ENCODE peak calls at places on chromosomes 12 and 14, in four cellular contexts. Y, E, B and N are unnamed samples.

GRCh38 chr12:102169922-102170698 is 27.5 kb downstream of the PMCH start:
- DNase-seq in B (no peak), Y (no peak), E (no peak), N (peak)

GRCh38 chr12:83040991-83041390 is 354.3 kb downstream of the TMTC2 start:
- DNase-seq in E (no peak), B (no peak), Y (no peak), N (no peak)

GRCh38 chr14:104972301-104973211 is 5.6 kb downstream of the AHNAK2 start:
- DNase-seq in B (no peak), E (peak), Y (peak), N (no peak)

GRCh38 chr12:25130741-25131188 is 64.2 kb downstream of the DNAI7 start:
- DNase-seq in Y (no peak), B (peak), E (no peak), N (no peak)

GRCh38 chr12:14988035-14988434 is 15.2 kb downstream of the PDE6H start:
- DNase-seq in E (no peak), Y (no peak), B (no peak), N (no peak)

GRCh38 chr12:92743026-92743425 is 40.2 kb downstream of the PLEKHG7 start:
- DNase-seq in Y (no peak), E (no peak), B (no peak), N (no peak)

GRCh38 chr12:43655586-43655985 is 103.0 kb downstream of the PUS7L start:
- DNase-seq in B (no peak), E (no peak), Y (no peak), N (no peak)

GRCh38 chr12:51958542-51958941 is 7.0 kb downstream of the ACVR1B start:
- DNase-seq in E (no peak), B (no peak), Y (no peak), N (no peak)

GRCh38 chr14:37824936-37825698 is 229.7 kb downstream of the TTC6 start:
- DNase-seq in Y (no peak), B (no peak), E (no peak), N (no peak)

GRCh38 chr12:109304485-109304884 is 4.6 kb downstream of the FOXN4 start:
- DNase-seq in B (no peak), E (no peak), Y (no peak), N (no peak)

GRCh38 chr12:109305547-109305946 is 3.5 kb downstream of the FOXN4 start:
- DNase-seq in E (no peak), B (no peak), Y (no peak), N (no peak)

GRCh38 chr12:109308534-109309440 is at the start of gene FOXN4:
- DNase-seq in E (no peak), B (no peak), Y (no peak), N (no peak)

GRCh38 chr12:109309441-109310246 is 560 bp upstream of the FOXN4 start:
- DNase-seq in B (no peak), Y (no peak), E (no peak), N (no peak)

DNA sequence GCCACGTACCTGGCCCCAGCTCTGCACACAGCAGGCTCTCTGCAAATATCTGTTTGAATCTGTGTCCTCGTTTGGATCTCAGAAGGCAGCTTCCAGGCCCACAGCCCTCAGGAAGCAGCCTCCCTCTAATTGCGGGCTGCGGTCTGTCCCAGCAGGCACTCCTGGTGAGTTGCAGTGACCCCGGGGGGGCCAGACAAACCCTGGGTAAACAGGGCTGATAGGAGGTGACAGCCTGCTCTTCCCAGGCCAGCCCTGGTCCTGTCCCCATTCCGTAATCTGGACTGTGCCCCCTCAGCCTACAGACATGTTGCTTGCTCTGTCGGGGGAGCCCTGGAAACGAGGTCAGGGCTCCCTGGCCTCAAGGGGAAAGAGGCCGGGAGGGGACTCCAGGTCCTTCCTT is 2.0 kb downstream of the FOXN4 start:
- DNase-seq in E (no peak), Y (no peak), B (no peak), N (no peak)
- TF ChIP-seq CTCF in E (no peak), Y (no peak), B (no peak), N (no peak)

GRCh38 chr14:76810525-76810924 is 2.2 kb downstream of the ANGEL1 start:
- DNase-seq in E (no peak), Y (no peak), B (no peak), N (no peak)
- H3K4me3 ChIP-seq in E (peak), Y (peak), B (no peak), N (peak)

GRCh38 chr14:97713023-97713422 is 915.8 kb downstream of the VRK1 start:
- DNase-seq in Y (no peak), B (no peak), E (no peak), N (no peak)
- TF ChIP-seq CTCF in Y (no peak), B (no peak), E (no peak), N (no peak)

GRCh38 chr12:50597200-50598195 is 92.7 kb downstream of the DIP2B start:
- DNase-seq in E (no peak), B (no peak), Y (no peak), N (no peak)
- H3K4me3 ChIP-seq in E (no peak), B (no peak), Y (no peak), N (no peak)

GRCh38 chr14:30614155-30614554 is 8.0 kb upstream of the SCFD1 start:
- DNase-seq in E (no peak), B (no peak), Y (no peak), N (no peak)

GRCh38 chr14:30603402-30603801 is 18.7 kb upstream of the SCFD1 start:
- DNase-seq in Y (no peak), B (no peak), E (no peak), N (no peak)

GRCh38 chr14:30610719-30611388 is 11.3 kb upstream of the SCFD1 start:
- DNase-seq in Y (peak), E (no peak), B (peak), N (no peak)

GRCh38 chr14:30607156-30607780 is 14.9 kb upstream of the SCFD1 start:
- DNase-seq in Y (no peak), E (no peak), B (no peak), N (no peak)

GRCh38 chr14:30608533-30609006 is 13.5 kb upstream of the SCFD1 start:
- DNase-seq in Y (no peak), B (no peak), E (no peak), N (no peak)
- TF ChIP-seq CTCF in Y (no peak), B (peak), E (no peak), N (no peak)